ENCODE peak calls at places on chromosomes 13 and 19, in five cellular contexts. G is GM12878, H is HepG2, P is K562, E is H1. R is an unnamed sample.

GRCh38 chr19:31591258-31591657 is 242.0 kb upstream of the TSHZ3 start:
- DNase-seq in H (no peak), E (no peak), P (no peak), G (no peak), R (no peak)

GRCh38 chr13:24147570-24147963 is 13.0 kb upstream of the SPATA13 start:
- DNase-seq in G (no peak), P (no peak), E (no peak), H (peak), R (no peak)

GRCh38 chr19:2549701-2550191 is 73.8 kb downstream of the GADD45B start:
- DNase-seq in P (no peak), E (no peak), H (no peak), G (no peak), R (no peak)

GRCh38 chr13:99471231-99472202 is 29.8 kb upstream of the TM9SF2 start:
- DNase-seq in P (no peak), G (no peak), H (no peak), E (no peak), R (no peak)

GRCh38 chr13:66689037-66689619 is 541.0 kb downstream of the PCDH9 start:
- DNase-seq in G (no peak), P (no peak), E (no peak), H (no peak), R (no peak)

GRCh38 chr13:48443442-48444208 is 30.7 kb upstream of the LPAR6 start:
- DNase-seq in H (no peak), G (no peak), E (no peak), P (no peak), R (no peak)

GRCh38 chr13:68908879-68909278 is 1198.7 kb upstream of the ATXN8OS start:
- DNase-seq in E (no peak), H (no peak), G (no peak), P (no peak), R (no peak)

GRCh38 chr13:113846639-113847318 is 17.1 kb downstream of the GAS6 start:
- DNase-seq in E (no peak), G (no peak), P (no peak), H (no peak), R (no peak)

GRCh38 chr13:89982406-89983085 is 1364.9 kb upstream of the MIR17HG start:
- DNase-seq in P (no peak), E (no peak), H (no peak), G (no peak), R (no peak)

GRCh38 chr19:41327076-41327475 is 17.1 kb downstream of the CCDC97 start:
- DNase-seq in H (no peak), P (no peak), E (no peak), G (no peak), R (no peak)

GRCh38 chr13:44092053-44092452 is 212.3 kb downstream of the LACC1 start:
- DNase-seq in P (no peak), G (no peak), H (no peak), E (no peak), R (no peak)

GRCh38 chr19:18719541-18719940 is 36.1 kb downstream of the CRTC1 start:
- DNase-seq in P (no peak), E (no peak), G (no peak), H (no peak), R (no peak)

GRCh38 chr13:99949657-99950413 is 21.7 kb downstream of the ZIC5 start:
- DNase-seq in G (no peak), H (no peak), P (no peak), E (no peak), R (no peak)

GRCh38 chr13:94371855-94372254 is 107.6 kb downstream of the DCT start:
- DNase-seq in G (no peak), P (no peak), E (no peak), H (no peak), R (no peak)

GRCh38 chr13:42272115-42272756 is at the start of gene AKAP11:
- DNase-seq in G (no peak), E (no peak), P (peak), H (peak), R (no peak)

GRCh38 chr13:95948646-95949045 is 104.6 kb downstream of the UGGT2 start:
- DNase-seq in E (no peak), P (no peak), G (no peak), H (no peak), R (no peak)

GRCh38 chr13:33799950-33800592 is 17.9 kb upstream of the RFC3 start:
- DNase-seq in E (no peak), H (peak), P (no peak), G (no peak), R (peak)

GRCh38 chr13:100128838-100129237 is 39.9 kb downstream of the PCCA start:
- DNase-seq in E (no peak), H (peak), P (no peak), G (no peak), R (no peak)

DNA sequence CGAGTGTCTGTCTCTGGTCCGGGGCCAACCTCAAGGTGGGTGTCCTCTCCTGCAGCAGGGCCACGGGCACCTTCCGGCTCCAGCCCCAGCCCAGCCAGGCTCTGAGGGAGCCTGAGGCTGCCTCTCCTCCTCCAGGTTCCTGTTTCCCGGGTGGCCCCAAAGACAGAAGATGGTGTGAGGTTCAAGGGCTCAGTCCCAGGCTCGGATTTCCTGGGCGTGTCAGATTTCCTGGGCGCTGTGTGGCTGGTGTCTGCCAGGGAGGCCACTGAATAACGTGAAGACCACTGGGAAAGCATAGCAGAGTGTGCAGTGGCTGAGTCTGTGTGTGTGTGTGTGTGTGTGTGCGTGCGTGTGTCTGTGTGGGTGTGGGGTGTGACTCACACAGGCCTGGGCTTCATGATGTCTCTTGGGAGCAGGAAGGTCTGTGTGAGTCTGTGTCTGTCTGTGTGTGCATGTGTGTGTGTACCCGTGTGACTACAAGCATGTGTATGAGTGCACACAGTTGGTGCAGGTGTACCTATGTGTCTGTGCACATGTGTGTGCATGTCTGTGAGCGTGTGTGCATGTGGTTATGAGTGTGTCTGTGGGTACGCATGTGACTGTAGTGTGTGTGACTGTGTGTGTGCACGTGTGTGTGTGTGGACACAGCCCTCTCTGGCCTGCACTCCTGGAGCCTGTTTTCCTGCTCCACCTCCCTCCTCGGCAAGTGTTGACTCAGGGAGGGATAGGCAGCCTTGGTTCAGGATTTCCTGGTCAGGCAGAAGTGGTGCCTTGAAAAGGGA is 28.3 kb downstream of the CEBPA start:
- DNase-seq in G (no peak), E (no peak), P (peak), H (peak), R (peak)
- TF ChIP-seq ZNF274 in G (no peak), E (no peak), P (no peak), H (no peak), R (no peak)

DNA sequence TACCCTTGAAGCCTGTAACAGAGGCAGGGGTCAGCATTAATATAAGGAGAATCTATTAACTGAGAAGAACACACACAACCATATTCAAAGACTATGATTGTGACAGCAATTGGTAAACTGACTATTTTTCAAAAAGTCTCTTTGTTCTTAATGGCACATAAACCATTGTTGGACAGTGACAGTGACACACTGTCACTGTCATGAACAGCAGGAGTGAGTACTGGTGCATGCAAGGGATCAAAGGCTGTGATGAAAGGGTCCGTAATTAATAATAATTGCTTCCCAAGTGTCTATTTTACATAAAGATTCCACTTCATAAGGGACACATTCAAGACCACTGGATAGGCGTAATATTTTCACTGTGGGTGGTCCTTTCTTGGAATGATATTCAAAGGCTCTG is 50.8 kb downstream of the LHFPL6 start:
- DNase-seq in G (no peak), P (no peak), E (no peak), H (no peak), R (no peak)
- TF ChIP-seq POLR2AphosphoS5 in G (no peak), P (no peak), E (no peak), H (no peak), R (no peak)

GRCh38 chr13:50643055-50643454 is 200.4 kb downstream of the DLEU7 start:
- DNase-seq in E (no peak), G (no peak), P (no peak), H (no peak), R (no peak)
- TF ChIP-seq ZNF274 in E (no peak), G (no peak), P (no peak), H (no peak), R (no peak)

GRCh38 chr19:46486358-46486757 is 9.3 kb downstream of the PNMA8B start:
- DNase-seq in E (no peak), H (no peak), P (no peak), G (no peak), R (no peak)
- TF ChIP-seq POLR2AphosphoS5 in E (no peak), H (no peak), P (no peak), G (no peak), R (no peak)

DNA sequence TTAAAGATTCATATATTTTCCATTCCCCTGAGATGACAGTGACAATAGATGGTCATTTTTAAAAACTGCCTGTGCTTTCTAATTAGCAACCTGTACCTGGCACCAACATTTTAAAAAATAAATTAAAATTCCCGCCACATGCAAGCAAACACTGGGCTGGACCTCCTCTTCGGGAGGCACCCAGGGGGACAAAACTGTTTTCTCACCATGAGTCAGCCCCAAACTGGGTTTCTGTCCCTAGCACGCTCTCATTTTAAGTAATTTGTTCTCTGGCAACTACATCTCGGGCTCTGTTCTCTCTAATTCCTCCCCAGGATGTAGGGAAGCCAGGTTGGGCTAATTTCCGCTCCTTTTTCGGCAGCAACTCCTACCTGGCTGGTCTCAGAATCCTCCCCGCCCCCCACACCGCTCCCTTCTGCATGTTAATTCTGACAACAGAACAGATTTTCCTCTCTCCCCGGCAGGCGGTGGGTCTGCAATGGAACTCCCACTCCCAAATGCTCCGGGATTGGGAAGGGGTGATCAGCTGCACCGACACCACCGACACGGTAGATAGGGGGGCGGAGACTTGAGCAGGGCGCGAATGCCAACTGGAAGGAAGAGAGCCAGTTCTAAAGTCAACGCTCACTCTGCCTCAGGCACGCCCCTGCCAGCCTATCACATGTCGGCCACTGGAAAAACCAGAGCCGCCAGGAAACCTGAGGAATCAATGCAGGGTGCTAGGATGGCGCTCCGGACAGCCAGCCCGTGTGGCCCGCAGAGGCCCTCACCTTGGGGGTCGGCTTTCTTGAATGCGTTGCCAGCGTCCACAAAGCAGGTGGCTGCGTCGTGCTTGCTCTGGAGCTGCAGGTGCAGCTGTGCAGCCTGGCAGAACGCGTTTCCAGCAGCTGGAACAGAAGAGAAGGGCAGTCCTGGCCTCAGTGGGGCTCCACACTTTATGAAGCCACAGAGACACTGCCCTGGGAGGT is 14.7 kb downstream of the NAPA start:
- DNase-seq in P (no peak), E (no peak), H (no peak), G (no peak), R (no peak)
- TF ChIP-seq ZNF274 in P (no peak), E (no peak), H (no peak), G (no peak), R (no peak)

GRCh38 chr13:59533561-59534337 is 630.0 kb downstream of the DIAPH3 start:
- DNase-seq in P (peak), H (peak), E (no peak), G (no peak), R (no peak)
- TF ChIP-seq POLR2AphosphoS5 in P (no peak), H (no peak), E (no peak), G (no peak), R (no peak)

R was measured in HCT116.